ENCODE peak calls at places on chromosomes 1 and 21, in ten cellular contexts. U is NCI-H1105; E is AG10803; Q is left kidney; V is AG04450; S is GM23248; W is PC-3; F is HuH-7.5; H is dorsolateral prefrontal cortex; C is activated CD4-positive, alpha-beta T cell treated with anti-CD3 and anti-CD28 coated beads, Interleukin-2, amount 50 U/mL, for 1 hour. T is an unnamed sample.

GRCh38 chr1:45960930-45961715 is 157.7 kb downstream of the MAST2 start:
- DNase-seq in C (no peak), U (no peak), E (no peak), V (no peak), H (no peak), Q (no peak), S (no peak), W (no peak), F (no peak), T (no peak)

GRCh38 chr1:84758968-84759491 is 68.8 kb upstream of the SSX2IP start:
- DNase-seq in C (no peak), W (no peak), V (no peak), H (peak), Q (no peak), S (peak), E (peak), F (no peak), U (no peak), T (peak)

GRCh38 chr21:35697321-35697808 is 363.0 kb downstream of the SETD4 start:
- DNase-seq in W (no peak), S (peak), F (no peak), U (peak), H (peak), E (peak), C (no peak), Q (peak), V (no peak), T (peak)

GRCh38 chr1:26360807-26361604 is 7.1 kb upstream of the CRYBG2 start:
- DNase-seq in C (no peak), Q (no peak), H (no peak), F (no peak), W (no peak), E (no peak), S (no peak), V (no peak), U (no peak), T (no peak)

GRCh38 chr1:245461681-245462080 is 306.9 kb downstream of the KIF26B start:
- DNase-seq in S (no peak), U (no peak), H (no peak), F (no peak), W (no peak), C (no peak), V (no peak), E (no peak), Q (no peak), T (no peak)

GRCh38 chr21:35095859-35096291 is 46.8 kb upstream of the RUNX1 start:
- DNase-seq in C (no peak), S (peak), H (no peak), W (no peak), U (no peak), V (no peak), E (peak), Q (no peak), F (no peak), T (peak)

GRCh38 chr1:196669051-196669450 is 17.2 kb downstream of the CFH start:
- DNase-seq in C (no peak), S (no peak), F (no peak), H (no peak), W (no peak), V (no peak), Q (no peak), U (no peak), E (no peak), T (no peak)

GRCh38 chr1:31767225-31767624 is 3.1 kb upstream of the ADGRB2 start:
- DNase-seq in Q (peak), U (no peak), S (no peak), H (no peak), F (no peak), W (no peak), V (no peak), C (no peak), E (no peak), T (no peak)

GRCh38 chr1:184260382-184260781 is 126.4 kb upstream of the C1orf21 start:
- DNase-seq in Q (no peak), S (peak), W (peak), V (peak), C (no peak), H (no peak), U (no peak), F (no peak), E (peak), T (peak)

GRCh38 chr1:20165522-20165951 is 20.4 kb upstream of the UBXN10 start:
- DNase-seq in C (no peak), W (peak), H (no peak), E (no peak), F (no peak), V (no peak), S (peak), Q (peak), U (no peak), T (peak)

GRCh38 chr1:87024936-87025537 is 110.6 kb downstream of the HS2ST1 start:
- DNase-seq in S (peak), E (peak), W (peak), C (no peak), H (no peak), V (no peak), F (no peak), Q (peak), U (peak), T (peak)

GRCh38 chr1:89454845-89455521 is 69.6 kb upstream of the LRRC8B start:
- DNase-seq in W (peak), U (peak), E (peak), H (no peak), C (peak), Q (peak), V (no peak), S (peak), F (peak), T (peak)

GRCh38 chr21:45102391-45102932 is 28.1 kb downstream of the ADARB1 start:
- DNase-seq in Q (no peak), U (no peak), S (peak), E (peak), C (no peak), F (no peak), H (no peak), V (no peak), W (peak), T (peak)

GRCh38 chr21:44509539-44509938 is 30.5 kb downstream of the KRTAP10-1 start:
- DNase-seq in F (peak), Q (no peak), S (peak), H (peak), U (peak), E (peak), W (peak), V (no peak), C (no peak), T (no peak)

GRCh38 chr1:101101362-101101761 is 75.8 kb upstream of the DPH5 start:
- DNase-seq in Q (no peak), U (no peak), E (peak), H (no peak), F (no peak), W (peak), V (no peak), S (peak), C (no peak), T (peak)

GRCh38 chr1:205071801-205072200 is 12.5 kb downstream of the TMEM81 start:
- DNase-seq in W (no peak), V (no peak), C (no peak), H (no peak), Q (no peak), U (no peak), E (no peak), S (no peak), F (no peak), T (no peak)

GRCh38 chr21:44473915-44474555 is 18.7 kb downstream of the LRRC3 start:
- DNase-seq in S (no peak), Q (no peak), U (no peak), F (no peak), E (no peak), H (peak), C (no peak), V (no peak), W (no peak), T (no peak)

GRCh38 chr21:35223480-35224156 is 174.5 kb upstream of the RUNX1 start:
- DNase-seq in Q (no peak), F (no peak), S (no peak), U (peak), E (no peak), V (no peak), H (no peak), W (no peak), C (no peak), T (no peak)

GRCh38 chr1:44905276-44905675 is 62.2 kb upstream of the PTCH2 start:
- DNase-seq in Q (no peak), C (no peak), E (no peak), V (no peak), S (peak), W (no peak), F (no peak), U (no peak), H (no peak), T (no peak)

GRCh38 chr1:208111646-208112200 is 132.5 kb downstream of the PLXNA2 start:
- DNase-seq in C (no peak), F (no peak), S (no peak), H (no peak), U (no peak), Q (peak), E (no peak), V (no peak), W (no peak), T (no peak)

GRCh38 chr1:230365723-230366307 is 60.3 kb downstream of the PGBD5 start:
- DNase-seq in W (no peak), E (no peak), H (no peak), S (no peak), V (no peak), C (no peak), Q (no peak), U (no peak), F (no peak), T (no peak)

GRCh38 chr1:215082532-215083407 is at the start of gene KCNK2:
- DNase-seq in F (no peak), E (peak), Q (peak), V (no peak), C (no peak), U (peak), S (peak), W (peak), H (peak), T (peak)

GRCh38 chr1:145706282-145706681 is 886 bp downstream of the PDZK1 start:
- DNase-seq in C (no peak), H (no peak), S (peak), Q (no peak), V (no peak), E (peak), W (peak), F (no peak), U (no peak), T (peak)

GRCh38 chr1:56456426-56457101 is 122.8 kb downstream of the PLPP3 start:
- DNase-seq in H (no peak), F (no peak), U (no peak), Q (no peak), C (no peak), W (peak), E (peak), V (no peak), S (peak), T (no peak)

GRCh38 chr1:114154146-114154962 is 685 bp upstream of the SYT6 start:
- DNase-seq in C (no peak), F (no peak), V (no peak), H (peak), E (peak), W (no peak), S (peak), U (peak), Q (peak), T (peak)

GRCh38 chr1:3903141-3904005 is 3.3 kb upstream of the C1orf174 start:
- DNase-seq in H (no peak), U (peak), F (no peak), E (peak), Q (peak), V (no peak), S (no peak), W (no peak), C (no peak), T (no peak)

GRCh38 chr1:9863371-9863770 is 39.6 kb upstream of the CLSTN1 start:
- DNase-seq in S (no peak), Q (no peak), H (no peak), W (no peak), U (no peak), F (no peak), E (no peak), C (no peak), V (no peak), T (no peak)